ENCODE peak calls at places on chromosomes 3 and 15, in eight cellular contexts. D, V, U, X, B, K, M and R are unnamed samples.

GRCh38 chr3:157856078-157856939 is 249.9 kb downstream of the SHOX2 start:
- DNase-seq in U (no peak), D (no peak), V (no peak), K (no peak), B (no peak), M (no peak), X (no peak), R (no peak)

GRCh38 chr3:186021673-186022362 is 84.0 kb upstream of the TRA2B start:
- DNase-seq in X (peak; percentile 86), V (no peak), U (no peak), M (no peak), K (no peak), D (peak; percentile 95), B (no peak), R (no peak)

GRCh38 chr3:156180077-156180476 is 59.7 kb downstream of the KCNAB1 start:
- DNase-seq in X (no peak), M (no peak), V (no peak), U (no peak), K (no peak), D (no peak), B (no peak), R (no peak)

GRCh38 chr3:117171124-117171523 is 461.5 kb downstream of the TUSC7 start:
- DNase-seq in B (no peak), X (no peak), D (no peak), U (no peak), M (no peak), V (no peak), K (no peak), R (no peak)

GRCh38 chr15:50764331-50765201 is 940 bp downstream of the SPPL2A start:
- DNase-seq in M (peak; percentile 83), U (no peak), K (no peak), X (no peak), B (no peak), V (peak; percentile 1), D (peak; percentile 66), R (no peak)

GRCh38 chr15:64191971-64192830 is 29.4 kb upstream of the PPIB start:
- DNase-seq in M (no peak), V (no peak), B (no peak), U (no peak), K (no peak), D (no peak), X (no peak), R (no peak)

GRCh38 chr3:40207796-40208195 is 101.7 kb upstream of the EIF1B start:
- DNase-seq in B (no peak), K (no peak), U (no peak), X (no peak), V (no peak), D (peak; percentile 70), M (no peak), R (no peak)

GRCh38 chr3:153210660-153211059 is 48.6 kb downstream of the RAP2B start:
- DNase-seq in U (no peak), K (no peak), V (no peak), D (peak; percentile 66), X (no peak), M (no peak), B (no peak), R (no peak)

GRCh38 chr3:30943206-30943605 is 48.7 kb upstream of the GADL1 start:
- DNase-seq in U (no peak), V (no peak), B (no peak), D (no peak), X (no peak), K (no peak), M (no peak), R (no peak)

GRCh38 chr15:96349034-96349932 is 18.8 kb downstream of the NR2F2 start:
- DNase-seq in K (no peak), B (no peak), U (no peak), D (no peak), X (no peak), V (no peak), M (no peak), R (no peak)

GRCh38 chr3:68060186-68060585 is 405.8 kb upstream of the SUCLG2 start:
- DNase-seq in M (no peak), B (no peak), X (no peak), K (no peak), U (no peak), D (no peak), V (no peak), R (no peak)

GRCh38 chr3:113532698-113533533 is 561 bp downstream of the SIDT1 start:
- DNase-seq in X (no peak), B (no peak), K (peak; percentile 21), M (peak; percentile 31), U (no peak), D (peak; percentile 49), V (no peak), R (peak; percentile 28)

GRCh38 chr3:53218136-53218535 is 37.7 kb downstream of the TKT start:
- DNase-seq in X (no peak), B (no peak), K (no peak), M (no peak), V (no peak), U (no peak), D (no peak), R (no peak)

GRCh38 chr3:101574388-101575156 is 592 bp downstream of the PCNP start:
- DNase-seq in K (no peak), X (peak; percentile 76), U (peak; percentile 9), D (peak; percentile 80), M (peak; percentile 51), B (peak; percentile 40), V (no peak), R (peak; percentile 48)

GRCh38 chr3:112767177-112767576 is 79.5 kb downstream of the CD200R1L start:
- DNase-seq in B (no peak), M (peak; percentile 23), K (no peak), D (peak; percentile 47), U (no peak), V (no peak), X (no peak), R (no peak)

GRCh38 chr3:46912986-46913385 is 35.5 kb downstream of the PTH1R start:
- DNase-seq in K (no peak), B (no peak), X (no peak), M (no peak), V (no peak), U (no peak), D (no peak), R (no peak)

GRCh38 chr3:17057316-17057715 is 172.6 kb downstream of the PLCL2 start:
- DNase-seq in K (no peak), M (no peak), X (no peak), B (no peak), U (no peak), D (peak; percentile 58), V (no peak), R (no peak)

GRCh38 chr3:17182158-17182557 is 297.4 kb downstream of the PLCL2 start:
- DNase-seq in X (peak; percentile 13), B (no peak), D (no peak), U (no peak), K (no peak), V (no peak), M (peak; percentile 85), R (no peak)

GRCh38 chr3:117874904-117875874 is 1159.5 kb downstream of the IGSF11 start:
- DNase-seq in D (no peak), K (no peak), B (no peak), X (no peak), M (no peak), U (no peak), V (no peak), R (no peak)

GRCh38 chr3:58116161-58116955 is 94.4 kb downstream of the DNASE1L3 start:
- DNase-seq in B (no peak), X (no peak), U (no peak), K (peak; percentile 53), M (peak; percentile 94), V (peak; percentile 84), D (no peak), R (peak; percentile 48)

GRCh38 chr3:161266731-161267150 is 45.6 kb downstream of the NMD3 start:
- DNase-seq in U (no peak), X (peak; percentile 73), D (peak; percentile 64), B (no peak), M (no peak), V (no peak), K (no peak), R (no peak)

GRCh38 chr3:98457543-98457942 is 5.5 kb upstream of the OR5K1 start:
- DNase-seq in U (no peak), X (no peak), D (no peak), V (no peak), B (no peak), K (no peak), M (no peak), R (no peak)

GRCh38 chr3:134803051-134803505 is 8.0 kb downstream of the EPHB1 start:
- DNase-seq in K (no peak), V (no peak), B (no peak), U (no peak), X (no peak), M (no peak), D (no peak), R (no peak)

GRCh38 chr3:186536883-186537553 is 7.2 kb downstream of the CRYGS start:
- DNase-seq in U (no peak), K (no peak), X (no peak), D (peak; percentile 7), B (no peak), V (no peak), M (no peak), R (no peak)

GRCh38 chr3:117473981-117474563 is 764.5 kb downstream of the TUSC7 start:
- DNase-seq in D (no peak), V (no peak), M (no peak), B (no peak), K (no peak), X (no peak), U (no peak), R (no peak)

GRCh38 chr3:10374311-10374710 is 53.4 kb upstream of the SEC13 start:
- DNase-seq in D (no peak), M (no peak), K (no peak), U (no peak), X (no peak), V (no peak), B (no peak), R (no peak)
- H3K9me3 ChIP-seq in D (peaks cover 5% of the 10 kb centered on the region), M (no peaks in the 10 kb centered on the region), K (no peaks in the 10 kb centered on the region), U (no peaks in the 10 kb centered on the region), X (no peaks in the 10 kb centered on the region), V (no peaks in the 10 kb centered on the region), B (no peaks in the 10 kb centered on the region), R (no peaks in the 10 kb centered on the region)

GRCh38 chr15:26639976-26640375 is 132.9 kb downstream of the GABRB3 start:
- DNase-seq in V (no peak), U (no peak), X (no peak), K (no peak), M (no peak), D (no peak), B (no peak), R (no peak)
- H3K9me3 ChIP-seq in V (no peaks in the 10 kb centered on the region), U (no peaks in the 10 kb centered on the region), X (no peaks in the 10 kb centered on the region), K (peaks cover 2% of the 10 kb centered on the region), M (no peaks in the 10 kb centered on the region), D (no peaks in the 10 kb centered on the region), B (no peaks in the 10 kb centered on the region), R (no peaks in the 10 kb centered on the region)

GRCh38 chr15:20344601-20345400 is 196.8 kb downstream of the GOLGA6L6 start:
- DNase-seq in X (no peak), D (no peak), K (no peak), U (no peak), M (peak; percentile 6), V (no peak), B (no peak), R (no peak)
- H3K9me3 ChIP-seq in X (peaks cover 13% of the 10 kb centered on the region), D (peaks cover 5% of the 10 kb centered on the region), K (no peaks in the 10 kb centered on the region), U (peaks cover 5% of the 10 kb centered on the region), M (no peaks in the 10 kb centered on the region), V (no peaks in the 10 kb centered on the region), B (peaks cover 12% of the 10 kb centered on the region), R (no peaks in the 10 kb centered on the region)

DNA sequence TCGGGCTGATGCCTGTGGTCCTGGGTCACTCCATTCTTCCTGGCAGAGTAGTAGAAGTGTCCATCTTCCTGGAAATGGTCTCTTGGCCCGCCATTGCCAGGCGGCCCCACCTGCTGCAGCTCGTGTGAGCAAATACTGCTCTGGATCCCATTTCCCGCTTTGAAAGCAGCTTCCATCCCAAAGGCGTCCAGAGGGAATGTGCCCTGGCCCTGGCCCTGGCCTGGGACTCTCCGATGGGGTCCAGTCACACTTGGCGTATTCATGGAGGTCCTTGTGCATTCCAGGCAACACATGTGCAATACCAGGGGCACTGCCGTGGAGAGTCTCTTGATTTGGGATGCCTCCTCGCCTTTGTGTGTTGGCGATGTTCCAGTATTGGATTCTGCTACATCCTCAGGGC is 111.1 kb downstream of the SNRPN start:
- DNase-seq in V (no peak), X (no peak), M (no peak), K (no peak), B (no peak), U (no peak), D (no peak), R (no peak)
- H3K9me3 ChIP-seq in V (peaks cover 100% of the 10 kb centered on the region), X (peaks cover 81% of the 10 kb centered on the region), M (no peaks in the 10 kb centered on the region), K (peaks cover 93% of the 10 kb centered on the region), B (peaks cover 98% of the 10 kb centered on the region), U (peaks cover 100% of the 10 kb centered on the region), D (peaks cover 100% of the 10 kb centered on the region), R (peaks cover 50% of the 10 kb centered on the region)